ENCODE peak calls at places on chromosome 3, in eight cellular contexts. Y is H9; Q is A549; M is CD4-positive, alpha-beta T cell; N is aorta; D is tibial artery; A is PC-3; I is kidney. Z is an unnamed sample.

GRCh38 chr3:58824285-58824684 is 157.7 kb upstream of the FAM3D start:
- DNase-seq in N (no peak), Y (peak; percentile 59), I (peak; percentile 35), A (peak; percentile 81), Q (peak; percentile 46), M (no peak), D (no peak), Z (no peak)

GRCh38 chr3:15796771-15797599 is 794 bp downstream of the ANKRD28 start:
- DNase-seq in N (no peak), D (no peak), I (no peak), M (no peak), A (peak; percentile 71), Y (no peak), Q (peak; percentile 41), Z (no peak)

GRCh38 chr3:16266714-16267113 is 1.7 kb downstream of the OXNAD1 start:
- DNase-seq in Q (no peak), D (no peak), N (no peak), Y (no peak), A (peak; percentile 23), M (no peak), I (no peak), Z (no peak)

GRCh38 chr3:142152349-142152748 is 3.0 kb upstream of the TFDP2 start:
- DNase-seq in I (no peak), A (peak; percentile 6), M (no peak), Y (peak; percentile 39), Q (peak; percentile 21), N (no peak), D (no peak), Z (peak; percentile 58)

GRCh38 chr3:149970716-149971402 is at the start of gene PFN2:
- DNase-seq in I (peak; percentile 91), Q (peak; percentile 91), Y (peak; percentile 76), M (peak; percentile 50), A (peak; percentile 72), N (peak; percentile 89), D (peak; percentile 85), Z (peak; percentile 96)

GRCh38 chr3:32882603-32883025 is 64.8 kb downstream of the TRIM71 start:
- DNase-seq in D (no peak), M (no peak), Q (no peak), I (no peak), N (no peak), A (no peak), Y (no peak), Z (no peak)

GRCh38 chr3:134299185-134299887 is 48.7 kb upstream of the RYK start:
- DNase-seq in A (peak; percentile 43), Y (no peak), M (no peak), N (peak; percentile 30), Q (no peak), D (no peak), I (no peak), Z (peak; percentile 58)

GRCh38 chr3:183449391-183449790 is 21.0 kb upstream of the MCF2L2 start:
- DNase-seq in M (no peak), N (no peak), Y (no peak), I (no peak), Q (no peak), D (no peak), A (no peak), Z (no peak)

GRCh38 chr3:49324768-49325167 is 15.1 kb downstream of the USP4 start:
- DNase-seq in A (no peak), Q (no peak), Y (no peak), N (peak; percentile 40), I (no peak), M (no peak), D (no peak), Z (no peak)

GRCh38 chr3:177196473-177197040 is 725 bp downstream of the TBL1XR1 start:
- DNase-seq in D (no peak), Q (peak; percentile 52), Y (no peak), M (peak; percentile 41), I (no peak), A (peak; percentile 20), N (no peak), Z (peak; percentile 95)

GRCh38 chr3:172057624-172058023 is 18.2 kb downstream of the FNDC3B start:
- DNase-seq in M (no peak), N (no peak), I (no peak), A (no peak), Y (no peak), Q (no peak), D (no peak), Z (no peak)

GRCh38 chr3:197309528-197310361 is 11.3 kb upstream of the DLG1 start:
- DNase-seq in D (no peak), A (peak; percentile 89), Q (no peak), N (no peak), I (no peak), Y (no peak), M (no peak), Z (peak; percentile 74)

GRCh38 chr3:184334470-184335158 is 2.8 kb upstream of the FAM131A start:
- DNase-seq in Y (no peak), M (peak; percentile 54), D (no peak), I (peak; percentile 73), A (peak; percentile 95), N (no peak), Q (peak; percentile 48), Z (peak; percentile 90)

GRCh38 chr3:124967964-124968363 is 33.4 kb upstream of the MUC13 start:
- DNase-seq in M (no peak), N (no peak), Y (no peak), I (no peak), Q (no peak), A (no peak), D (no peak), Z (peak; percentile 34)

DNA sequence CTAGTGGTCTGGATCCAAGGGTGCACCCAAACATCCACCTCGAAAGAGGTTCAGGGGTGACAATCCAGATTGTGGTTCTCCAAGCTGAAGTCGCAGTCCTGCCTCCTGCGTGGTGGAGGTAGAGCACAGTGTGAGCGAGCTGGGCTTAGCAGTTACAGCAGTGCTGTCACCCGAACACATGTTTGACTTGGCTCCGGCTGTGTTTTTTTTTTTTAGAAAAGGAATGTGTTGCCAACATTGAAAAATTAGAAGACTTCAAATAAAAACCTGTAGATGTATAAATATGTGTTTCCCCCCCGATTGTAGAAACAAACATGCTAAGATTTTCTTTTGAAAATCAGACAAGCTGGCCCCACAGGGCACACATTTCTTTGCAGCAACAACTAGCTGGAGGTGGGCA is 530.8 kb downstream of the SHQ1 start:
- DNase-seq in Y (no peak), I (no peak), A (no peak), D (no peak), Q (no peak), M (no peak), N (no peak), Z (peak; percentile 92)
- H3K27ac ChIP-seq in Y (no peak overlapping the region), I (no peak overlapping the region), A (no peak overlapping the region), D (no peak overlapping the region), Q (no peak overlapping the region), M (no peak overlapping the region), N (no peak overlapping the region), Z (no peak overlapping the region)

DNA sequence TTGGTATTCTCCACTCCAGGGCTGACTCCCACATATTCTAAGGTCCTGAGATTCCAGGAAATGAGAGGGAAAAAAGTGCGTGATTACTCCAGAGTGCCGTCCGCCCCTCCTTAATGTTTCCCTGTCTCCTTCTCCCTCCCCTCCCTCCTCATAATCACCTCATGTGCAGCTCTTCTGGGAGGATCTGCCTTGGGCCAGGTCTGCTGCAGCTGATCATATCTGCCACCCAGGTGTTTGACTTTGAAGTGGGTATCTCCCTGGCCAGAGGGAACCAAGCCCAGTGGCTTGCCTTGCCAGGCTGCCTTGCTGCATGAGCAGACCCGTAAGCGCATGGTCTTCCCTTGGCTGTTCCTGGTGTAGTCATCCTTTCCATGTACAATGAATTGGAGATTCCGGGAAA is 28.1 kb upstream of the LRTM1 start:
- DNase-seq in Y (no peak), N (no peak), A (no peak), I (no peak), M (no peak), Q (no peak), D (no peak), Z (no peak)
- H3K9me3 ChIP-seq in Y (no peaks in the 10 kb centered on the region), N (no peaks in the 10 kb centered on the region), A (no peaks in the 10 kb centered on the region), I (no peaks in the 10 kb centered on the region), M (no peaks in the 10 kb centered on the region), Q (no peaks in the 10 kb centered on the region), D (no peaks in the 10 kb centered on the region), Z (no peaks in the 10 kb centered on the region)

GRCh38 chr3:138360272-138361192 is 12.2 kb downstream of the MRAS start:
- DNase-seq in I (no peak), Y (no peak), N (no peak), M (no peak), D (peak; percentile 61), Q (no peak), A (no peak), Z (no peak)
- H3K27ac ChIP-seq in I (peak overlapping the region; percentile 68), Y (no peak overlapping the region), N (no peak overlapping the region), M (no peak overlapping the region), D (no peak overlapping the region), Q (no peak overlapping the region), A (no peak overlapping the region), Z (no peak overlapping the region)

GRCh38 chr3:757711-758110 is 335.1 kb upstream of the CNTN6 start:
- DNase-seq in Y (no peak), I (no peak), D (no peak), N (no peak), M (no peak), Q (no peak), A (no peak), Z (no peak)
- H3K9me3 ChIP-seq in Y (no peaks in the 10 kb centered on the region), I (no peaks in the 10 kb centered on the region), D (peaks cover 5% of the 10 kb centered on the region), N (no peaks in the 10 kb centered on the region), M (no peaks in the 10 kb centered on the region), Q (peaks cover 6% of the 10 kb centered on the region), A (peaks cover 25% of the 10 kb centered on the region), Z (peaks cover 8% of the 10 kb centered on the region)

GRCh38 chr3:55000946-55001345 is 73.1 kb upstream of the LRTM1 start:
- DNase-seq in M (no peak), N (no peak), Q (no peak), Y (no peak), A (no peak), D (no peak), I (no peak), Z (no peak)
- H3K27ac ChIP-seq in M (no peak overlapping the region), N (no peak overlapping the region), Q (no peak overlapping the region), Y (no peak overlapping the region), A (no peak overlapping the region), D (no peak overlapping the region), I (no peak overlapping the region), Z (no peak overlapping the region)

GRCh38 chr3:157582634-157582968 is 79.4 kb upstream of the VEPH1 start:
- DNase-seq in Y (no peak), I (no peak), N (no peak), D (no peak), A (no peak), Q (no peak), M (no peak), Z (no peak)
- H3K9me3 ChIP-seq in Y (no peaks in the 10 kb centered on the region), I (no peaks in the 10 kb centered on the region), N (no peaks in the 10 kb centered on the region), D (no peaks in the 10 kb centered on the region), A (no peaks in the 10 kb centered on the region), Q (no peaks in the 10 kb centered on the region), M (no peaks in the 10 kb centered on the region), Z (no peaks in the 10 kb centered on the region)

Z was measured in osteoblast.